ENCODE peak calls at places on chromosomes 4 and X, in ten cellular contexts. F is PC-3, V is HCT116, A is heart left ventricle, D is B cell, H is fibroblast of mammary gland, P is WTC11, L is upper lobe of right lung, J is pancreas, X is adrenal gland. S is an unnamed sample.

GRCh38 chr4:132333723-132334045 is 815.4 kb upstream of the PCDH10 start:
- DNase-seq in F (no peak), J (no peak), H (peak), P (no peak), A (no peak), L (no peak), V (no peak), D (no peak), X (no peak), S (no peak)

GRCh38 chr4:122819708-122820449 is 6.8 kb upstream of the FGF2 start:
- DNase-seq in D (no peak), J (no peak), P (no peak), L (no peak), V (no peak), F (peak), A (no peak), H (peak), X (no peak), S (no peak)

GRCh38 chr4:77176606-77177005 is 19.6 kb downstream of the CCNG2 start:
- DNase-seq in X (no peak), A (no peak), D (no peak), H (no peak), J (no peak), L (no peak), P (no peak), V (no peak), F (no peak), S (no peak)

GRCh38 chr4:8255698-8256441 is 13.7 kb upstream of the HTRA3 start:
- DNase-seq in D (no peak), X (no peak), A (no peak), P (no peak), F (no peak), L (no peak), J (no peak), V (no peak), H (peak), S (no peak)

GRCh38 chr4:158319880-158320279 is 109.6 kb downstream of the TMEM144 start:
- DNase-seq in V (no peak), P (no peak), D (no peak), X (no peak), H (no peak), F (no peak), J (no peak), L (no peak), A (no peak), S (no peak)

GRCh38 chrX:107454302-107454701 is 4.8 kb downstream of the FRMPD3 start:
- DNase-seq in D (no peak), H (peak), V (peak), F (peak), P (no peak), X (no peak), L (no peak), J (no peak), A (no peak), S (no peak)

GRCh38 chr4:86500527-86500926 is 93.6 kb upstream of the PTPN13 start:
- DNase-seq in V (no peak), P (no peak), H (no peak), F (peak), L (no peak), J (no peak), A (no peak), X (no peak), D (no peak), S (no peak)

GRCh38 chrX:20309796-20310195 is 43.1 kb upstream of the RPS6KA3 start:
- DNase-seq in L (no peak), F (no peak), X (no peak), P (no peak), D (no peak), V (no peak), A (no peak), J (no peak), H (no peak), S (no peak)

DNA sequence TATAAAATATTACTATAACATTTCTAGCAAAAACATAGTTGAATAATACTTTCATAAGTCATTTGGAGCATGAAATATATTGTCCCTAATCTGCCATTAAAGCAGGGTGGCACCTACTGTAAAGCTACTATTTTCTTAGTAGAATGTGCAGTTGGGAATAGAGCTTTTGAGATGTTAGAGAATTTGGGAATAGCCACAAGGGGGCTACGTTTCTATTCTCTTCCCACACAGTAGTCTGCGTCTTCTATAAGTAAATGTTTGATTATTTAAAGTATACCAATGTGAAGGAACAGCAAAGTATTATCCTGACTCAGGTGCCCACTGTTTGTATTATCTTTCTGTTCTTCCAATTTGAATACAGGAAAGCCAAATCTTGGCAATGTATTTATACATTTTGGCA is 323.2 kb upstream of the GIMD1 start:
- DNase-seq in P (no peak), D (no peak), F (no peak), L (no peak), J (no peak), H (peak), V (peak), X (no peak), A (no peak), S (no peak)
- TF ChIP-seq CTCF in P (no peak), D (no peak), F (peak), L (no peak), J (no peak), H (peak), V (peak), X (no peak), A (no peak), S (no peak)

GRCh38 chr4:154854362-154854761 is 73.3 kb downstream of the RBM46 start:
- DNase-seq in X (no peak), D (no peak), F (peak), L (no peak), V (peak), J (no peak), P (no peak), H (peak), A (no peak), S (no peak)
- TF ChIP-seq CTCF in X (no peak), D (peak), F (peak), L (peak), V (peak), J (no peak), P (no peak), H (peak), A (no peak), S (no peak)

GRCh38 chr4:170374770-170375169 is 285.0 kb upstream of the AADAT start:
- DNase-seq in P (peak), D (peak), L (no peak), F (peak), J (no peak), A (no peak), V (peak), X (peak), H (peak), S (no peak)
- TF ChIP-seq CTCF in P (peak), D (peak), L (peak), F (peak), J (no peak), A (no peak), V (peak), X (peak), H (peak), S (no peak)

GRCh38 chrX:56788717-56789122 is 59.7 kb downstream of the NBDY start:
- DNase-seq in P (no peak), L (no peak), V (no peak), F (no peak), J (peak), A (no peak), X (no peak), D (peak), H (peak), S (no peak)
- TF ChIP-seq CTCF in P (no peak), L (no peak), V (peak), F (no peak), J (no peak), A (no peak), X (no peak), D (no peak), H (peak), S (no peak)

GRCh38 chrX:150405576-150405975 is 42.5 kb downstream of the MAMLD1 start:
- DNase-seq in F (peak), A (no peak), X (no peak), H (no peak), P (peak), V (no peak), L (no peak), D (no peak), J (no peak), S (no peak)
- TF ChIP-seq CTCF in F (peak), A (no peak), X (peak), H (no peak), P (no peak), V (peak), L (no peak), D (no peak), J (no peak), S (peak)

GRCh38 chr4:189117426-189117825 is 823.2 kb upstream of the FRG1 start:
- DNase-seq in F (peak), V (no peak), J (no peak), P (peak), H (peak), L (no peak), D (no peak), A (no peak), X (no peak), S (no peak)
- TF ChIP-seq CTCF in F (no peak), V (no peak), J (no peak), P (no peak), H (peak), L (no peak), D (no peak), A (no peak), X (no peak), S (no peak)

GRCh38 chr4:13617801-13618200 is 9.7 kb downstream of the BOD1L1 start:
- DNase-seq in P (no peak), F (no peak), V (no peak), J (no peak), H (no peak), L (no peak), A (no peak), X (no peak), D (no peak), S (no peak)
- TF ChIP-seq CTCF in P (no peak), F (no peak), V (no peak), J (no peak), H (no peak), L (no peak), A (no peak), X (no peak), D (no peak), S (no peak)

DNA sequence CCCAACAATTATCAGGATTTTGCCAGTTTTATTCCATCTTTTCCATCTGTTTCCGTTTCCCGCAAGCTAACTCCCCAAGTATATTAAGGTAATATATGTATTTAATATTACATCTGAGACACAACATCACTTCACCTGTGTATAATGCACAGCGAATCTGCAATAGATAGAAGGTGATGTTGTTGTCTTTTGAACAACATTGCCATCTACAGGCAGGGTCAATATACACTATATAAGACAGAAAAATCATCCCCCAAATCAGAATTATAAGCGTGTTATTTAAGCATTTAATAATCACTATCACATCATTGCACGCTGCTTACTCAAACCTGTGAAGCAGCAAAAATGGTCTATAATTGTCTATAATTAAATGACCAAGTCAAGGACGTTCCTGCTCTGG is 1115.5 kb downstream of the NLGN4X start:
- DNase-seq in H (no peak), P (no peak), F (peak), V (no peak), X (no peak), A (no peak), L (no peak), D (peak), J (no peak), S (no peak)
- TF ChIP-seq CTCF in H (no peak), P (no peak), F (peak), V (no peak), X (peak), A (peak), L (peak), D (peak), J (peak), S (no peak)

GRCh38 chr4:76067652-76068286 is 6.7 kb upstream of the ART3 start:
- DNase-seq in J (peak), A (peak), X (peak), L (no peak), D (peak), H (peak), P (peak), V (peak), F (peak), S (peak)
- TF ChIP-seq CTCF in J (peak), A (peak), X (peak), L (peak), D (peak), H (peak), P (peak), V (peak), F (peak), S (peak)

GRCh38 chr4:3340703-3341088 is 47.9 kb downstream of the RGS12 start:
- DNase-seq in X (no peak), D (no peak), F (peak), V (no peak), H (no peak), J (peak), A (peak), P (no peak), L (peak), S (no peak)
- TF ChIP-seq CTCF in X (no peak), D (no peak), F (peak), V (no peak), H (no peak), J (peak), A (peak), P (no peak), L (peak), S (no peak)